ENCODE peak calls at places on chromosomes 12 and 14, in four cellular contexts. One of them, this sample, is unnamed.

GRCh38 chr12:46124132-46124847 is 133.9 kb upstream of the SCAF11 start:
- DNase-seq in GM12878: no peak
- DNase-seq in A549: no peak
- DNase-seq in SK-N-SH: no peak
- DNase-seq in this sample: no peak

GRCh38 chr14:52076334-52076733 is 7.5 kb upstream of the NID2 start:
- DNase-seq in A549: no peak
- DNase-seq in GM12878: no peak
- DNase-seq in SK-N-SH: no peak
- DNase-seq in this sample: no peak

GRCh38 chr12:106139422-106140141 is 828 bp upstream of the NUAK1 start:
- DNase-seq in A549: peak
- DNase-seq in GM12878: no peak
- DNase-seq in SK-N-SH: no peak
- DNase-seq in this sample: peak

GRCh38 chr14:31541702-31542101 is 19.5 kb upstream of the NUBPL start:
- DNase-seq in GM12878: no peak
- DNase-seq in SK-N-SH: no peak
- DNase-seq in A549: no peak
- DNase-seq in this sample: no peak

GRCh38 chr12:54000105-54000773 is at the start of gene HOXC9:
- DNase-seq in A549: no peak
- DNase-seq in GM12878: no peak
- DNase-seq in SK-N-SH: peak
- DNase-seq in this sample: no peak

GRCh38 chr14:64728856-64729255 is 24.6 kb downstream of the PLEKHG3 start:
- DNase-seq in A549: no peak
- DNase-seq in GM12878: no peak
- DNase-seq in SK-N-SH: no peak
- DNase-seq in this sample: no peak

GRCh38 chr14:75981426-75981825 is 369 bp downstream of the TGFB3 start:
- DNase-seq in GM12878: peak
- DNase-seq in A549: no peak
- DNase-seq in SK-N-SH: no peak
- DNase-seq in this sample: peak

GRCh38 chr12:30095511-30095910 is 311.8 kb upstream of the TMTC1 start:
- DNase-seq in A549: no peak
- DNase-seq in SK-N-SH: no peak
- DNase-seq in GM12878: no peak
- DNase-seq in this sample: no peak

GRCh38 chr14:96583605-96584041 is 81.4 kb downstream of the PAPOLA start:
- DNase-seq in SK-N-SH: no peak
- DNase-seq in A549: no peak
- DNase-seq in GM12878: no peak
- DNase-seq in this sample: no peak

GRCh38 chr12:75820848-75821578 is 210.6 kb downstream of the PHLDA1 start:
- DNase-seq in A549: no peak
- DNase-seq in SK-N-SH: no peak
- DNase-seq in GM12878: no peak
- DNase-seq in this sample: no peak

GRCh38 chr12:100154472-100155247 is 12.0 kb upstream of the BLTP3B start:
- DNase-seq in SK-N-SH: peak
- DNase-seq in GM12878: no peak
- DNase-seq in A549: peak
- DNase-seq in this sample: peak

GRCh38 chr12:126385785-126386184 is 1320.5 kb downstream of the AACS start:
- DNase-seq in SK-N-SH: no peak
- DNase-seq in GM12878: no peak
- DNase-seq in A549: no peak
- DNase-seq in this sample: no peak

GRCh38 chr12:12482959-12483358 is 79.7 kb downstream of the DUSP16 start:
- DNase-seq in SK-N-SH: no peak
- DNase-seq in GM12878: no peak
- DNase-seq in A549: no peak
- DNase-seq in this sample: no peak

GRCh38 chr12:94172031-94172430 is 23.7 kb downstream of the PLXNC1 start:
- DNase-seq in GM12878: no peak
- DNase-seq in SK-N-SH: no peak
- DNase-seq in A549: no peak
- DNase-seq in this sample: peak

GRCh38 chr14:104335176-104335575 is 196.8 kb downstream of the KIF26A start:
- DNase-seq in SK-N-SH: no peak
- DNase-seq in GM12878: no peak
- DNase-seq in A549: no peak
- DNase-seq in this sample: no peak

GRCh38 chr14:21536395-21537087 is 10.4 kb upstream of the SALL2 start:
- DNase-seq in A549: no peak
- DNase-seq in SK-N-SH: no peak
- DNase-seq in GM12878: no peak
- DNase-seq in this sample: no peak

GRCh38 chr14:34920339-34920738 is 45.2 kb upstream of the BAZ1A start:
- DNase-seq in SK-N-SH: no peak
- DNase-seq in GM12878: no peak
- DNase-seq in A549: peak
- DNase-seq in this sample: no peak

GRCh38 chr12:116609715-116610114 is 50.5 kb downstream of the MAP1LC3B2 start:
- DNase-seq in GM12878: no peak
- DNase-seq in SK-N-SH: no peak
- DNase-seq in A549: no peak
- DNase-seq in this sample: no peak

GRCh38 chr14:88470542-88471440 is 84.0 kb downstream of the PTPN21 start:
- DNase-seq in SK-N-SH: no peak
- DNase-seq in GM12878: no peak
- DNase-seq in A549: no peak
- DNase-seq in this sample: no peak

GRCh38 chr14:33402604-33403003 is 463.9 kb downstream of the NPAS3 start:
- DNase-seq in SK-N-SH: no peak
- DNase-seq in GM12878: no peak
- DNase-seq in A549: no peak
- DNase-seq in this sample: no peak

GRCh38 chr14:73662439-73663056 is 17.8 kb downstream of the DNAL1 start:
- DNase-seq in SK-N-SH: peak
- DNase-seq in GM12878: no peak
- DNase-seq in A549: peak
- DNase-seq in this sample: peak

GRCh38 chr14:24803933-24804494 is 170.0 kb upstream of the GZMB start:
- DNase-seq in GM12878: no peak
- DNase-seq in SK-N-SH: no peak
- DNase-seq in A549: no peak
- DNase-seq in this sample: no peak

GRCh38 chr12:98935847-98936246 is 290.8 kb downstream of the APAF1 start:
- DNase-seq in SK-N-SH: no peak
- DNase-seq in GM12878: no peak
- DNase-seq in A549: no peak
- DNase-seq in this sample: no peak

GRCh38 chr12:118290130-118290529 is 82.6 kb downstream of the TAOK3 start:
- DNase-seq in SK-N-SH: no peak
- DNase-seq in A549: no peak
- DNase-seq in GM12878: no peak
- DNase-seq in this sample: no peak

GRCh38 chr12:50066402-50066801 is 9.0 kb downstream of the ASIC1 start:
- DNase-seq in SK-N-SH: no peak
- DNase-seq in GM12878: no peak
- DNase-seq in A549: no peak
- DNase-seq in this sample: no peak

GRCh38 chr12:42186793-42187192 is 42.1 kb upstream of the GXYLT1 start:
- DNase-seq in GM12878: no peak
- DNase-seq in A549: no peak
- DNase-seq in SK-N-SH: no peak
- DNase-seq in this sample: no peak

GRCh38 chr14:44886860-44887595 is 74.7 kb downstream of the KLHL28 start:
- DNase-seq in GM12878: no peak
- DNase-seq in SK-N-SH: no peak
- DNase-seq in A549: no peak
- DNase-seq in this sample: no peak

GRCh38 chr12:3088251-3088650 is 11.1 kb downstream of the TSPAN9 start:
- DNase-seq in GM12878: no peak
- DNase-seq in SK-N-SH: no peak
- DNase-seq in A549: no peak
- DNase-seq in this sample: no peak

GRCh38 chr14:68800361-68800760 is 7.5 kb upstream of the ZFP36L1 start:
- DNase-seq in GM12878: no peak
- DNase-seq in A549: no peak
- DNase-seq in SK-N-SH: no peak
- DNase-seq in this sample: no peak

GRCh38 chr14:96146131-96146771 is 58.4 kb upstream of the BDKRB2 start:
- DNase-seq in A549: no peak
- DNase-seq in GM12878: no peak
- DNase-seq in SK-N-SH: no peak
- DNase-seq in this sample: no peak

GRCh38 chr12:93946542-93947150 is 201.7 kb upstream of the PLXNC1 start:
- DNase-seq in A549: no peak
- DNase-seq in GM12878: no peak
- DNase-seq in SK-N-SH: no peak
- DNase-seq in this sample: no peak

GRCh38 chr14:70278281-70278680 is 81.2 kb downstream of the COX16 start:
- DNase-seq in A549: no peak
- DNase-seq in GM12878: no peak
- DNase-seq in SK-N-SH: no peak
- DNase-seq in this sample: no peak

GRCh38 chr12:62250671-62251608 is 9.3 kb upstream of the USP15 start:
- DNase-seq in GM12878: peak
- DNase-seq in SK-N-SH: no peak
- DNase-seq in A549: no peak
- DNase-seq in this sample: no peak

GRCh38 chr14:98262566-98262965 is 1009.4 kb downstream of the BCL11B start:
- DNase-seq in SK-N-SH: no peak
- DNase-seq in A549: no peak
- DNase-seq in GM12878: no peak
- DNase-seq in this sample: no peak

DNA sequence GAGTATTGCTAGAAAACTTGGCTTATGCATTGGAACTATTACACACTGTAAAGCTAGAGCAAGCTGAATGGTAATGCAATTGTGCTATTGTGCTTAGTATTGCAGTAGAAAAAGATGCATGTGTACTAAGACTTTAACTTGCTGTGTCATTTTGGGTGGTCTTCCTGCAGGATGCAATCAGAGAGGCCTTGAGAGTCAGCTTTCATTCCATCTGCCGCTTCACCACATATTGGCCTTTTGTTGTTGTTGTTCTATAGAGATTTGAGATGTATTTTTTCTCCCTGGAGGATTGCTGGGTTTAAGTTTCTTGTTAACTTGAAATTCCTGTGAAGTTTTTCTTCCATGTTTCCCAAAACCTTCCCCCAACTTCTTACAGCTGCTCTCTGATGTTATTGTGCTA is 449.7 kb downstream of the TMTC2 start:
- DNase-seq in GM12878: no peak
- DNase-seq in SK-N-SH: no peak
- DNase-seq in A549: no peak
- DNase-seq in this sample: no peak
- TF ChIP-seq PBX3 in GM12878: no peak
- TF ChIP-seq PBX3 in SK-N-SH: no peak
- TF ChIP-seq PBX3 in A549: no peak
- TF ChIP-seq PBX3 in this sample: no peak

GRCh38 chr12:124514996-124515932 is 52.1 kb downstream of the NCOR2 start:
- DNase-seq in A549: no peak
- DNase-seq in GM12878: no peak
- DNase-seq in SK-N-SH: no peak
- DNase-seq in this sample: no peak

GRCh38 chr12:124515981-124516380 is 51.4 kb downstream of the NCOR2 start:
- DNase-seq in A549: no peak
- DNase-seq in GM12878: no peak
- DNase-seq in SK-N-SH: no peak
- DNase-seq in this sample: no peak

GRCh38 chr12:124518051-124518932 is 49.1 kb downstream of the NCOR2 start:
- DNase-seq in A549: peak
- DNase-seq in GM12878: no peak
- DNase-seq in SK-N-SH: peak
- DNase-seq in this sample: peak

GRCh38 chr12:124516850-124517249 is 50.6 kb downstream of the NCOR2 start:
- DNase-seq in A549: no peak
- DNase-seq in SK-N-SH: no peak
- DNase-seq in GM12878: no peak
- DNase-seq in this sample: no peak

DNA sequence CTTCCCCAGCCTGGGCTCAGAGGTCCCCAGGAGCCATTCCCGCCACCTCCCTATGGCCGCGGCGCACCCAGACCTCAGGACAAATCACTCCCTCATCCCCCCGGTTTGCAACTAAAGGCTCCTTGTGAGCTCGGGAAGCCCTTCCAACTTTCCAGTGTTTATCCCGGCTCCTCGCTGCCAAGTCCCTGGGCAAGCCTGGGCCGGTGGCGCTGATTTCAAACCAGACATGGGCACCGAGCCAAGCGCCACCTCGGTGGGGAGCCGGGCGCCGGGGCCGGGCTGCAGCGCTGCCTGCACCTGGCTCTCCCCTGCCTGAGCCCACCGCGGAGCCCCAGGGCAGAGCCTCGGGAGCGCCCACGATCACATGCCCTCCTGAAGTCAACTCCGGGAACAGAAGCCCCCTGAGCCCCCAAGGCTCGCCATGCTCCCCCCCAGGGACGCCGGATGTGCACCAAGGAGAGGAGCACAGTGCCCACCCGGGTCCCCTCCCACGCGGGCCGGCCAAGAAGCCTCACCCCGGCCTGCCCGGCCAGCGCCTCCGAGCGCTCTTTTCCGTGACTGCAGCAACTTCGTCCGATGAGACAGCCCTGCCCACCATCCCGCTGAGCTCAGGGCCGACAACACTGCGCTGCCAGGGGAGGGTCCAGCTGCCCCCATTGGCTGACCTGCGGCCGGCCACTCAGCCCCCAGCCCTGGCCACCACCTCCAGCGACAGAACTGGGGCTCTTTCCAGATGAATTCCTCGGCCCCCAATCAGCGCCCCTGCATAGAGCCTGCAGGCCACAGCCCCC is 50.0 kb downstream of the NCOR2 start:
- DNase-seq in A549: peak
- DNase-seq in SK-N-SH: peak
- DNase-seq in GM12878: no peak
- DNase-seq in this sample: no peak
- H3K4me2 ChIP-seq in A549: peak
- H3K4me2 ChIP-seq in SK-N-SH: peak
- H3K4me2 ChIP-seq in GM12878: no peak
- H3K4me2 ChIP-seq in this sample: peak

GRCh38 chr12:85979641-85980040 is 105.5 kb downstream of the NTS start:
- DNase-seq in A549: no peak
- DNase-seq in GM12878: no peak
- DNase-seq in SK-N-SH: no peak
- DNase-seq in this sample: no peak
- TF ChIP-seq PBX3 in A549: no peak
- TF ChIP-seq PBX3 in GM12878: no peak
- TF ChIP-seq PBX3 in SK-N-SH: no peak
- TF ChIP-seq PBX3 in this sample: no peak

GRCh38 chr14:54105406-54105805 is 148.8 kb upstream of the BMP4 start:
- DNase-seq in SK-N-SH: no peak
- DNase-seq in A549: no peak
- DNase-seq in GM12878: no peak
- DNase-seq in this sample: no peak
- H3K4me2 ChIP-seq in SK-N-SH: no peak
- H3K4me2 ChIP-seq in A549: no peak
- H3K4me2 ChIP-seq in GM12878: no peak
- H3K4me2 ChIP-seq in this sample: no peak